ENCODE peak calls at places on chromosomes 4 and X, in six cellular contexts. Z, H, E, W, X and M are unnamed samples.

GRCh38 chrX:134886201-134886600 is 104.6 kb upstream of the SMIM10 start:
- DNase-seq in Z (no peak), H (no peak), E (peak), W (peak), X (no peak), M (no peak)

GRCh38 chr4:171378323-171378722 is 434.9 kb upstream of the GALNTL6 start:
- DNase-seq in Z (no peak), H (no peak), E (peak), W (peak), X (no peak), M (no peak)

GRCh38 chrX:15973299-15973698 is 118.7 kb upstream of the AP1S2 start:
- DNase-seq in Z (peak), H (peak), E (peak), W (peak), X (peak), M (no peak)

GRCh38 chr4:148441986-148442829 is at the start of gene NR3C2:
- DNase-seq in Z (peak), H (peak), E (peak), W (peak), X (peak), M (peak)

GRCh38 chrX:153454901-153455550 is 9.2 kb upstream of the TREX2 start:
- DNase-seq in Z (no peak), H (no peak), E (no peak), W (no peak), X (no peak), M (no peak)

GRCh38 chr4:55866973-55867574 is 13.6 kb downstream of the EXOC1 start:
- DNase-seq in Z (peak), H (peak), E (peak), W (peak), X (no peak), M (no peak)

GRCh38 chrX:149643496-149643895 is 11.9 kb upstream of the TMEM185A start:
- DNase-seq in Z (no peak), H (no peak), E (no peak), W (no peak), X (no peak), M (no peak)

GRCh38 chr4:1872918-1873269 is 1.7 kb downstream of the NSD2 start:
- DNase-seq in Z (peak), H (peak), E (peak), W (peak), X (no peak), M (no peak)

GRCh38 chr4:179372746-179373145 is 1930.5 kb upstream of the AGA start:
- DNase-seq in Z (no peak), H (no peak), E (no peak), W (no peak), X (no peak), M (no peak)

GRCh38 chr4:89078300-89078699 is 21.3 kb upstream of the FAM13A start:
- DNase-seq in Z (no peak), H (no peak), E (no peak), W (no peak), X (no peak), M (no peak)

GRCh38 chr4:16659694-16660093 is 238.8 kb downstream of the LDB2 start:
- DNase-seq in Z (no peak), H (no peak), E (no peak), W (no peak), X (no peak), M (no peak)

GRCh38 chrX:87409113-87409841 is 108.3 kb upstream of the KLHL4 start:
- DNase-seq in Z (peak), H (no peak), E (peak), W (peak), X (no peak), M (no peak)

GRCh38 chr4:7422898-7423180 is 11.9 kb downstream of the PSAPL1 start:
- DNase-seq in Z (no peak), H (peak), E (no peak), W (no peak), X (no peak), M (no peak)

GRCh38 chr4:15729910-15730533 is 27.2 kb downstream of the BST1 start:
- DNase-seq in Z (peak), H (peak), E (peak), W (peak), X (peak), M (no peak)

GRCh38 chrX:49040376-49040955 is 2.7 kb downstream of the TFE3 start:
- DNase-seq in Z (peak), H (no peak), E (peak), W (peak), X (no peak), M (no peak)

GRCh38 chr4:101597204-101597603 is 193.3 kb upstream of the BANK1 start:
- DNase-seq in Z (no peak), H (peak), E (no peak), W (no peak), X (peak), M (no peak)